ENCODE peak calls at places on chromosomes 5 and 9, in six cellular contexts. I, R, N, Y, O and L are unnamed samples.

GRCh38 chr5:32506251-32506661 is 61.7 kb upstream of the ZFR start:
- DNase-seq in I (no peak), R (no peak), N (no peak), Y (no peak), O (no peak), L (no peak)

GRCh38 chr5:125177340-125177739 is 430.9 kb upstream of the ZNF608 start:
- DNase-seq in I (no peak), R (no peak), N (no peak), Y (no peak), O (no peak), L (no peak)

GRCh38 chr5:111830333-111830732 is 73.3 kb upstream of the NREP start:
- DNase-seq in I (peak), R (no peak), N (no peak), Y (no peak), O (no peak), L (no peak)

GRCh38 chr9:4334439-4334838 is 34.6 kb upstream of the GLIS3 start:
- DNase-seq in I (peak), R (peak), N (no peak), Y (no peak), O (no peak), L (peak)

GRCh38 chr5:43171926-43172325 is 20.1 kb upstream of the NIM1K start:
- DNase-seq in I (no peak), R (no peak), N (no peak), Y (no peak), O (no peak), L (no peak)

GRCh38 chr9:114091711-114092110 is 7.4 kb downstream of the KIF12 start:
- DNase-seq in I (no peak), R (no peak), N (no peak), Y (no peak), O (no peak), L (no peak)

GRCh38 chr9:109600142-109600541 is 102.0 kb upstream of the PTPN3 start:
- DNase-seq in I (no peak), R (no peak), N (no peak), Y (peak), O (no peak), L (peak)

GRCh38 chr9:90219548-90220118 is 423.0 kb downstream of the DIRAS2 start:
- DNase-seq in I (no peak), R (peak), N (no peak), Y (peak), O (peak), L (peak)

GRCh38 chr9:97809666-97810344 is 43.2 kb upstream of the FOXE1 start:
- DNase-seq in I (no peak), R (no peak), N (no peak), Y (no peak), O (no peak), L (no peak)

GRCh38 chr5:28430565-28431178 is 1392.3 kb upstream of the CDH9 start:
- DNase-seq in I (no peak), R (no peak), N (no peak), Y (no peak), O (no peak), L (no peak)

GRCh38 chr5:1561402-1561929 is 37.7 kb upstream of the LPCAT1 start:
- DNase-seq in I (no peak), R (no peak), N (no peak), Y (no peak), O (no peak), L (no peak)

GRCh38 chr9:16867571-16868311 is 2.7 kb downstream of the BNC2 start:
- DNase-seq in I (no peak), R (peak), N (no peak), Y (no peak), O (no peak), L (no peak)

GRCh38 chr9:7342229-7342628 is 457.3 kb downstream of the DMAC1 start:
- DNase-seq in I (no peak), R (no peak), N (no peak), Y (no peak), O (no peak), L (no peak)

GRCh38 chr5:137954131-137954879 is 65.0 kb downstream of the PKD2L2 start:
- DNase-seq in I (no peak), R (no peak), N (peak), Y (peak), O (no peak), L (no peak)

GRCh38 chr5:2748841-2749513 is 2.5 kb downstream of the IRX2 start:
- DNase-seq in I (no peak), R (no peak), N (no peak), Y (no peak), O (no peak), L (no peak)

GRCh38 chr9:75001719-75002421 is 26.2 kb downstream of the CARNMT1 start:
- DNase-seq in I (peak), R (peak), N (peak), Y (peak), O (no peak), L (peak)

GRCh38 chr5:166074839-166075481 is 2216.5 kb upstream of the WWC1 start:
- DNase-seq in I (no peak), R (no peak), N (no peak), Y (no peak), O (no peak), L (no peak)

GRCh38 chr5:1113332-1113690 is 1.4 kb upstream of the SLC12A7 start:
- DNase-seq in I (no peak), R (no peak), N (no peak), Y (no peak), O (no peak), L (no peak)

DNA sequence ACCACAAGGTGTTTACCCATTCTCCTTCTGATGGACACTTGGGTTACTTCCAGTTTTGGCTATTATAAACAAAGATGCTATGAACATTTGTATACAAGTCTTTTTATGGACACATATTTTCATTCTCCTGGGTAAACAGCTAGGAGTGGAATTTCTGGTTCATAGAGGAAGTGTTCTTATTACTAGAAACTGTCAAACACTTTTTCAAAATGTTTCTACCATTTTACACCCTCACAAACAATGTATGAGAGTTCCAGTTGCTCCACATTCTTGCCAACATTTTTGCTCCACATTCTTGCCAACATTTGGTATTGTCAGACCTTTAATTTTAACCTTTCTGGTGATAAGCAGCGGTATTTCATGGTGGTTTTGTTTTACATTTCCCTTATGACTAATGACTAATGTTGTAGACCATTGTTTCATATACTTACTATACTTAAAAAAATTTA is 28.4 kb upstream of the STXBP1 start:
- DNase-seq in I (no peak), R (no peak), N (no peak), Y (no peak), O (no peak), L (peak)
- TF ChIP-seq JUND in I (no peak), R (no peak), N (no peak), Y (no peak), O (no peak), L (no peak)

GRCh38 chr9:118578467-118578866 is 790.8 kb downstream of the BRINP1 start:
- DNase-seq in I (no peak), R (no peak), N (no peak), Y (no peak), O (no peak), L (no peak)

GRCh38 chr9:118570076-118570475 is 799.2 kb downstream of the BRINP1 start:
- DNase-seq in I (no peak), R (no peak), N (no peak), Y (no peak), O (no peak), L (no peak)

GRCh38 chr9:118577121-118577520 is 792.1 kb downstream of the BRINP1 start:
- DNase-seq in I (no peak), R (no peak), N (no peak), Y (no peak), O (no peak), L (no peak)

GRCh38 chr9:118575341-118576070 is 793.7 kb downstream of the BRINP1 start:
- DNase-seq in I (no peak), R (no peak), N (no peak), Y (no peak), O (no peak), L (no peak)
- TF ChIP-seq JUND in I (no peak), R (no peak), N (no peak), Y (no peak), O (no peak), L (no peak)

GRCh38 chr9:135108801-135109500 is 21.5 kb downstream of the OLFM1 start:
- DNase-seq in I (no peak), R (no peak), N (no peak), Y (no peak), O (no peak), L (no peak)
- TF ChIP-seq JUND in I (no peak), R (no peak), N (no peak), Y (no peak), O (no peak), L (no peak)

GRCh38 chr9:14361074-14361473 is 47.1 kb upstream of the NFIB start:
- DNase-seq in I (no peak), R (no peak), N (no peak), Y (no peak), O (no peak), L (no peak)

GRCh38 chr9:14369011-14369410 is 55.1 kb upstream of the NFIB start:
- DNase-seq in I (no peak), R (peak), N (no peak), Y (no peak), O (no peak), L (no peak)

GRCh38 chr9:14366071-14366470 is 52.1 kb upstream of the NFIB start:
- DNase-seq in I (no peak), R (no peak), N (no peak), Y (no peak), O (no peak), L (no peak)

GRCh38 chr9:14362175-14362574 is 48.2 kb upstream of the NFIB start:
- DNase-seq in I (no peak), R (no peak), N (no peak), Y (no peak), O (no peak), L (no peak)

GRCh38 chr9:14365667-14366066 is 51.7 kb upstream of the NFIB start:
- DNase-seq in I (no peak), R (no peak), N (no peak), Y (no peak), O (no peak), L (no peak)
- TF ChIP-seq JUND in I (no peak), R (no peak), N (no peak), Y (no peak), O (no peak), L (no peak)

GRCh38 chr5:20575515-20575914 is 587.5 kb upstream of the CDH18 start:
- DNase-seq in I (no peak), R (no peak), N (no peak), Y (no peak), O (no peak), L (no peak)
- TF ChIP-seq JUND in I (no peak), R (no peak), N (no peak), Y (no peak), O (no peak), L (no peak)

GRCh38 chr5:23089316-23089715 is 236.2 kb upstream of the CDH12 start:
- DNase-seq in I (no peak), R (no peak), N (no peak), Y (no peak), O (no peak), L (no peak)
- TF ChIP-seq JUND in I (no peak), R (no peak), N (no peak), Y (no peak), O (no peak), L (no peak)